ENCODE peak calls at places on chromosomes 12 and 14, in five cellular contexts. G, W, J, E and K are unnamed samples.

GRCh38 chr14:86787782-86788181 is 1205.2 kb downstream of the GALC start:
- DNase-seq in G (no peak), W (no peak), J (no peak), E (peak), K (no peak)

GRCh38 chr14:76502638-76503037 is 126.7 kb downstream of the ESRRB start:
- DNase-seq in G (no peak), W (no peak), J (no peak), E (no peak), K (no peak)

GRCh38 chr12:65415826-65416225 is 137.3 kb downstream of the MSRB3 start:
- DNase-seq in G (no peak), W (no peak), J (no peak), E (no peak), K (no peak)

GRCh38 chr14:104885973-104886689 is 21.1 kb downstream of the CEP170B start:
- DNase-seq in G (no peak), W (peak), J (no peak), E (no peak), K (peak)

GRCh38 chr12:124458992-124459851 is 108.2 kb downstream of the NCOR2 start:
- DNase-seq in G (no peak), W (no peak), J (no peak), E (no peak), K (no peak)

GRCh38 chr12:47912575-47912974 is 7.8 kb upstream of the VDR start:
- DNase-seq in G (no peak), W (no peak), J (no peak), E (no peak), K (no peak)

GRCh38 chr14:50974118-50974517 is 29.8 kb upstream of the PYGL start:
- DNase-seq in G (no peak), W (no peak), J (no peak), E (no peak), K (no peak)

GRCh38 chr14:59278111-59278510 is 89.6 kb downstream of the DAAM1 start:
- DNase-seq in G (peak), W (no peak), J (no peak), E (peak), K (no peak)

GRCh38 chr12:57744194-57744776 is 554 bp upstream of the TSPAN31 start:
- DNase-seq in G (no peak), W (peak), J (peak), E (peak), K (peak)

GRCh38 chr14:72535485-72535884 is 358.4 kb downstream of the DPF3 start:
- DNase-seq in G (no peak), W (no peak), J (no peak), E (no peak), K (no peak)

GRCh38 chr12:120394483-120395367 is 25.8 kb upstream of the MSI1 start:
- DNase-seq in G (no peak), W (no peak), J (no peak), E (no peak), K (peak)

GRCh38 chr12:130476451-130476850 is 138.8 kb downstream of the PIWIL1 start:
- DNase-seq in G (no peak), W (no peak), J (no peak), E (no peak), K (no peak)

GRCh38 chr12:42477931-42478330 is 111.6 kb downstream of the PRICKLE1 start:
- DNase-seq in G (no peak), W (no peak), J (no peak), E (peak), K (no peak)

GRCh38 chr12:5038781-5039311 is 4.8 kb upstream of the KCNA5 start:
- DNase-seq in G (no peak), W (no peak), J (no peak), E (no peak), K (peak)

GRCh38 chr12:46267618-46268348 is 1.1 kb downstream of the SLC38A1 start:
- DNase-seq in G (no peak), W (no peak), J (no peak), E (peak), K (peak)

GRCh38 chr12:39144613-39145061 is 239.2 kb upstream of the CPNE8 start:
- DNase-seq in G (no peak), W (no peak), J (peak), E (no peak), K (no peak)

GRCh38 chr12:11658796-11659195 is 9.3 kb downstream of the ETV6 start:
- DNase-seq in G (peak), W (no peak), J (no peak), E (peak), K (no peak)

GRCh38 chr12:57754411-57755193 is at the start of gene MARCHF9:
- DNase-seq in G (no peak), W (peak), J (peak), E (no peak), K (no peak)

GRCh38 chr12:94150483-94151225 is 2.3 kb downstream of the PLXNC1 start:
- DNase-seq in G (no peak), W (peak), J (peak), E (no peak), K (no peak)

GRCh38 chr12:75505706-75506312 is 5.6 kb downstream of the KRR1 start:
- DNase-seq in G (no peak), W (no peak), J (no peak), E (peak), K (no peak)

GRCh38 chr12:12837025-12837872 is 24.1 kb downstream of the DDX47 start:
- DNase-seq in G (peak), W (peak), J (peak), E (peak), K (peak)

GRCh38 chr14:28754209-28754985 is 12.2 kb upstream of the FOXG1 start:
- DNase-seq in G (no peak), W (peak), J (no peak), E (peak), K (peak)

GRCh38 chr12:32437095-32437515 is 37.7 kb downstream of the FGD4 start:
- DNase-seq in G (peak), W (peak), J (no peak), E (peak), K (no peak)

GRCh38 chr12:121580959-121581680 is at the start of gene KDM2B:
- DNase-seq in G (no peak), W (no peak), J (no peak), E (peak), K (peak)

GRCh38 chr12:49543914-49544815 is 5.3 kb downstream of the KCNH3 start:
- DNase-seq in G (no peak), W (no peak), J (no peak), E (no peak), K (no peak)

GRCh38 chr12:110639336-110640178 is 25.6 kb downstream of the TCTN1 start:
- DNase-seq in G (peak), W (no peak), J (no peak), E (peak), K (no peak)

GRCh38 chr12:110640275-110641025 is 26.5 kb downstream of the TCTN1 start:
- DNase-seq in G (no peak), W (no peak), J (no peak), E (no peak), K (no peak)

GRCh38 chr12:110638792-110639191 is 24.9 kb downstream of the TCTN1 start:
- DNase-seq in G (no peak), W (no peak), J (no peak), E (no peak), K (no peak)

GRCh38 chr12:110637869-110638441 is 24.0 kb downstream of the TCTN1 start:
- DNase-seq in G (no peak), W (no peak), J (no peak), E (no peak), K (no peak)

DNA sequence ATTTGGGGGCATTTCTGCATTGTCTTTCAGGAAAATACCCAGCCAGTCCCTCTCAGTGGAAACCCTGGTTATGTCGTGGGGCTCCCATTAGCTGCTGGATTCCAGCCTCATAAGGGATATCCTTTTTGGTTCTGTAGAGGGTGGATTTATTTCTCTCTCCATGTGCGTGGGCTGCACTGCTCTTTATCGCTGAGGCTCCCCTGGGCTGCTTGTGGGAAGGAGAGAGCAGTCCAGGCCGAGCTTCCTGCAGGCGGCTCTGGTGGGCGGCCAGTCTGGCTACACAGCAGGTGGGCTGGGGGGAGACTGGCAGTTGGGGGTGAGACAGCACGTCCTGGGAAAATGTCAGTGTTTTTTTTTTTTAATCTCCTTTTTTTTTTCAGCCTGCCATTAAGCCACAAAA is 27.6 kb downstream of the TCTN1 start:
- DNase-seq in G (no peak), W (no peak), J (no peak), E (no peak), K (no peak)
- TF ChIP-seq CTCF in G (no peak), W (no peak), J (no peak), E (no peak), K (no peak)

GRCh38 chr12:3959799-3960560 is 86.8 kb upstream of the PARP11 start:
- DNase-seq in G (no peak), W (no peak), J (no peak), E (no peak), K (no peak)

GRCh38 chr12:3961573-3961972 is 88.4 kb upstream of the PARP11 start:
- DNase-seq in G (no peak), W (no peak), J (no peak), E (no peak), K (no peak)

GRCh38 chr12:3965096-3965495 is 91.9 kb upstream of the PARP11 start:
- DNase-seq in G (no peak), W (no peak), J (no peak), E (no peak), K (no peak)

GRCh38 chr12:3964404-3964803 is 91.2 kb upstream of the PARP11 start:
- DNase-seq in G (no peak), W (peak), J (peak), E (no peak), K (peak)

DNA sequence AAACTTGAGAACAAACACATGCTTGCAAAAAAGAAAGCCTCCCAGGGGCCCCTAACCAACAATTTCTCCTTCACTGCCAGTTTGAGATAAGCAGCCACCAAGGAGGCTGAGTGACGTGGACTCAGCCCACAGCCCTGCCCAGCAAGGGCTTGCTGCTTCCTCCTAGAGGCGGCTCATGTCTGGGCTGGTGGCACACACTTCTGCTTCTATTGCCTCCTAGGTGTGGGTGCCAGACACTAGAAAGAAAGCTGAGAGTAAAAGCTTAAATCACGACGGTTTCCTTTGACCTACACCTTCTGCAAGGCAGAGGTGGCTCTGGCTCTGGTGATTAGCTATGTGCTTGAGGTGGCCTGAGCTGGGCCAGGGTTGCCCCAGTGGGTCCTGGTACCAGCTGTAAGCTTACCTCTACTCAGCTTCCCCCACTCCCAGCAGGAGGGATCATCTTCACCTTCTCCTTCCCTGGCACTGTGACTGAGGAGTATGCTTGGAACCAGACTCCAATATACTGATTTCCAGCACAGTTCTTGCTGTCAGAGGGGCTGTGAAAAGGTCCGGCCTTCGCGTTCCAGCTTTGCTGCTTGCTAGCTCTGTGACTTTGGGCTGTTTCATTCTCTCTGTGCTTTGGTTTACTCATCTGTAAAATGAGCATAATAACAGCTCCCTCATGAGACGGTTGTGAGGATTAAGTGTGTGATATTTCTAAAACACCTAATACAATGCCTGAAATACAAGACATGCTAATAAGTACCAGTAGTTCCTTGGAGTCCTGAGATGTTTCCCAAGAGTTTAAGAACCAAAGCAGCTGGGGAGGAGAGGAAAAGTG is 89.7 kb upstream of the PARP11 start:
- DNase-seq in G (no peak), W (peak), J (no peak), E (no peak), K (no peak)
- TF ChIP-seq CTCF in G (no peak), W (no peak), J (no peak), E (no peak), K (no peak)

DNA sequence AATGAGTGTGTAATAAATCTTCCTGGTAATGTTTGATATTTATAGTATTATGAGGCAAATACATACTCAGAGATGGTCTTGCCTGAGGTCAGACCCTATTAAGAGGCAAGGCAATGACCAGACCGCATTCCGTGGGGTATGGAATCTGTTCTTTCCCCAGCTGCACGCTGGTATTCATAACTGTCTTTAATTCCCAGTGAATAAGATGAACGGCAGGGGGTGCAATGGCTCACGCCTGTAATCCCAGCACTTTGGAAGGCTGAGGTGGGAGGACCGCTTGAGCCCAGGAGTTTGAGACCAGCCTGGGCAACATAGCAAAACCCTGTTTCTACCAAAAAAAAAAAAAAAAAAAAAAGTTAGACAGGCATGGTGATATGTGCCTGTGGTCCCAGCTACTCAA is 44.6 kb downstream of the ERO1A start:
- DNase-seq in G (no peak), W (no peak), J (no peak), E (peak), K (no peak)
- TF ChIP-seq CTCF in G (no peak), W (no peak), J (no peak), E (peak), K (no peak)

DNA sequence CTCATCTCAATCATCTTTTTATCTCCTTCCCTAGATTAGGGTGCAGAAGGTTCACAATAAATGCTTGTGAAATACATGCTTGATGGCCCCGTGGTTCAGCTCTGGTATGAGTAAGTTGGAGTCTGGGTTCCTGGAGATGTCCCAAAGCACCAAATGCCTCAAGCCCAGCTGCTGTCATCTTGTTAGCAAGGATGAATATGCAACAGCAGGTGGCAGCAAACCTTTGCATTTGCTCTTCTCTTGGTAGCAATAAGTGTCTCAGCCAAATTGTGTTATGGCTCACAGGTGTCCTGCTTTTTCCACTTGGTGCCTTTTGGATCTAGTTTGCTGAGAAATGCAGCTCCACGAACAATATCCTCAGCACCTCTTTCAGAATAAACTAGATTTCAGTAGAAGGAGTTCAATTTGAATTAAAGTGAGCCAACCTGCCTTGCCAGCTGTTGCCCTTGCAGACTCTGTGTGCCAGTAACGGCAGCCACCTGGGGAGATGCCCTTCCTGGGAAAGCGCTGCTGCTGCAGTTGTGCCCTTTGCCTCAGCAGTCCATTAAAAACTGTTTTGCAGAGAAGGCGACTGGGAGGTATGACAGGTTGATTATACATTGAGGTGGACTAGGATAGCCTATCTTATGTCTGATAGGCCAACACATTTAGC is 417.3 kb downstream of the SNAPC1 start:
- DNase-seq in G (peak), W (peak), J (peak), E (peak), K (peak)
- TF ChIP-seq CTCF in G (peak), W (peak), J (peak), E (peak), K (peak)

DNA sequence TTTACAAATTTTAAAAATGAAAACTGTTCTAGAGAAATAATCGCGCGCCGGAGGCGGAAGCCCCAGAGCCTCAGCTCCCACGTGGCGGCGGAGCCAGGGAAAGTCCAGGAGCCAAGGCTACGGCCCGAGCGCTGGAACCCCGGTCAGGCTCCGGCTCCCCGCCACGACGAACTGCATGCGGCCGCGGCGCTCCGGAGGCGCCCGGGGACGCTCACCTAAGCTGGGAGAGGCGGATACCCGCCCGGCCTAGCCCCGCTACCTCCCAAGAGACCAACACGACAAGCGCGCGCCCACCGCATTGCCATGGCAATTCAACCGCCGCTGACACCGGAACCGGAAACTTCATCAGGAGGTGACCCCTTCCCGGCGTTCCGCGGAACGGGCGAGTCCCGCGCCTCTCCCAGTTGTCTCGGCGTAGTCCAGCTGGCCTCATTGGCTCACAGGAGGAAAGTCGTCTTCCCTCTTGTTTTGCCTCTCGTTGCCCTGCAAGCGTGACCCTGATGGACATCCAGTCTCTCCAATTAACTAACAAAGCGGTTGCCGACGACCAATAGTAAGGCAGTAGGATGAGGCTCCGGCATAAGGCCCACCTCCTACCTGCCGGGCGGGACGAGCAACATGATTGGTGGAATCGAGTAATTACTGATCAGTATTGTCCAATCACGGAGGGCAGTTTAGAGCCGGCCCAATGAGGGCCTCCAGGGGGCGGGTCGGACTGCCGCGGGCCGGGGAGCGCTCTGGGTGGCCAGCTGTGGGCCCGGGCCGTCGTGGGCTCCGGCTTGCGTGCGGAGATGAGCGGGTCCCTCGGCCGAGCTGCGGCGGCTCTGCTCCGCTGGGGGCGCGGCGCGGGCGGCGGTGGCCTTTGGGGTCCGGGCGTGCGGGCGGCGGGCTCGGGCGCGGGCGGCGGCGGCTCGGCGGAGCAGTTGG is at the start of gene GLRX5:
- DNase-seq in G (peak), W (peak), J (peak), E (peak), K (peak)
- TF ChIP-seq CTCF in G (no peak), W (no peak), J (no peak), E (no peak), K (no peak)

DNA sequence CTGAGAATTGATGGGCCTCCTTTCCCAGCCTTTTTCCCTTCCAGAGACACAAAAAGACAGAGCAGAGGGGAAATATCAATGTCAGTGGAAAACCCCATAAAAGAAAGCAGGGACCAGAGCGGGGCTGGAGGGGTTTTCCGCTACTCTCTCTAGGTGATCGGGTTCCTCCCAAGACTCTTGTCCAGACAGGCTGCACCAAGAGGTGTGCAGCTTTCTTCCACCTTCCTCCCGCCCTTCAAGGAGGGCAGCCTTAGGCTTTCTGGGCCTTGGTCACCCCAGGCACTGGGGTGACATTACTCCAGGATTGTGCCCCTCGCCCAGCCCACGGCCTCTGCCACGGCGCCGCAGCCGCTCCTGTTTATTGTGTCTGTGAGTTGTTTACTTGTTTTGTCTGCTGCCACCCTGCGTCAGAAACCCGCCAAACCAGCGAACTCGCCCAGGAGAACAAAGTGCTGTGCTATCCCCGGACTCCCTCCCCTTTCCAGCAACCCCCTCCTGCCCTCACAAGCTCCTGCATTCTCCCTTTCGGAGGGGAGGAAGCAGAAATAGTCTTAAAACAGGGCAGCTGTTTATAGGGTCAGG is 6.7 kb upstream of the HOXC6 start:
- DNase-seq in G (no peak), W (no peak), J (no peak), E (peak), K (peak)
- TF ChIP-seq CTCF in G (no peak), W (no peak), J (no peak), E (peak), K (no peak)